ENCODE peak calls at places on chromosomes 5 and 9, in five cellular contexts. V, U, K, F and I are unnamed samples.

GRCh38 chr9:75087279-75087823 is 604 bp downstream of the NMRK1 start:
- DNase-seq in V (no peak), K (peak; percentile 40), F (no peak), U (peak; percentile 10), I (peak; percentile 54)

GRCh38 chr5:135204151-135204600 is 170.1 kb upstream of the PITX1 start:
- DNase-seq in F (no peak), U (peak; percentile 10), V (no peak), K (no peak), I (no peak)

GRCh38 chr9:93965830-93966577 is 10.8 kb upstream of the BARX1 start:
- DNase-seq in V (no peak), K (no peak), U (no peak), F (no peak), I (peak; percentile 56)

GRCh38 chr9:132586830-132587483 is 4.6 kb downstream of the BARHL1 start:
- DNase-seq in F (no peak), U (no peak), V (no peak), K (no peak), I (no peak)

GRCh38 chr5:180215738-180216630 is 7.0 kb upstream of the RASGEF1C start:
- DNase-seq in F (no peak), V (no peak), U (no peak), K (no peak), I (no peak)

GRCh38 chr5:119220576-119221197 is 135.1 kb upstream of the TNFAIP8 start:
- DNase-seq in V (peak; percentile 4), F (no peak), U (no peak), K (no peak), I (no peak)

GRCh38 chr5:109705596-109705995 is 15.9 kb downstream of the MAN2A1 start:
- DNase-seq in V (no peak), K (no peak), F (no peak), U (no peak), I (no peak)

GRCh38 chr5:106675674-106676073 is 995.1 kb downstream of the EFNA5 start:
- DNase-seq in V (no peak), U (no peak), K (no peak), F (no peak), I (no peak)

GRCh38 chr9:127540664-127541041 is 71.4 kb upstream of the STXBP1 start:
- DNase-seq in F (no peak), V (no peak), U (no peak), K (no peak), I (peak; percentile 82)

GRCh38 chr5:178298283-178298807 is 65.7 kb upstream of the PHYKPL start:
- DNase-seq in U (no peak), V (no peak), F (no peak), K (no peak), I (peak; percentile 15)

GRCh38 chr5:140875085-140876065 is at the start of gene PCDHA12:
- DNase-seq in V (no peak), F (no peak), U (no peak), K (no peak), I (no peak)

GRCh38 chr9:136429683-136430590 is 9.7 kb downstream of the INPP5E start:
- DNase-seq in U (no peak), F (no peak), V (no peak), K (no peak), I (no peak)

GRCh38 chr5:1176473-1177391 is 24.7 kb upstream of the SLC6A19 start:
- DNase-seq in F (peak; percentile 46), K (no peak), U (no peak), V (no peak), I (peak; percentile 79)

GRCh38 chr9:112844771-112845542 is 45.7 kb downstream of the SLC46A2 start:
- DNase-seq in U (peak; percentile 56), K (peak; percentile 49), V (peak; percentile 56), F (peak; percentile 75), I (peak; percentile 93)

GRCh38 chr5:108345541-108346171 is 36.2 kb downstream of the FBXL17 start:
- DNase-seq in F (no peak), K (no peak), U (peak; percentile 11), V (no peak), I (no peak)

GRCh38 chr9:97484134-97484533 is 17.3 kb upstream of the TMOD1 start:
- DNase-seq in F (no peak), V (no peak), U (no peak), K (no peak), I (no peak)

GRCh38 chr9:136944094-136944518 is 432 bp downstream of the FBXW5 start:
- DNase-seq in U (no peak), V (no peak), K (no peak), F (no peak), I (no peak)

GRCh38 chr5:94376672-94377345 is 241.6 kb downstream of the KIAA0825 start:
- DNase-seq in K (no peak), V (no peak), F (no peak), U (peak; percentile 41), I (no peak)

GRCh38 chr9:21030389-21031035 is 928 bp downstream of the HACD4 start:
- DNase-seq in U (no peak), F (no peak), V (peak; percentile 28), K (no peak), I (no peak)

GRCh38 chr9:13125261-13125660 is 154.2 kb downstream of the MPDZ start:
- DNase-seq in V (no peak), K (no peak), F (no peak), U (no peak), I (no peak)

GRCh38 chr5:169944922-169945675 is 35.2 kb downstream of the INSYN2B start:
- DNase-seq in U (no peak), V (no peak), F (no peak), K (no peak), I (no peak)

GRCh38 chr5:145943674-145944121 is 7.3 kb downstream of the SH3RF2 start:
- DNase-seq in K (no peak), V (no peak), F (no peak), U (no peak), I (no peak)

GRCh38 chr9:242461-243080 is 27.9 kb downstream of the DOCK8 start:
- DNase-seq in U (no peak), F (no peak), V (no peak), K (no peak), I (no peak)

GRCh38 chr9:84136119-84136868 is 155.7 kb downstream of the RMI1 start:
- DNase-seq in V (no peak), K (no peak), U (peak; percentile 55), F (peak; percentile 34), I (no peak)

GRCh38 chr9:71936066-71936465 is 24.6 kb downstream of the C9orf85 start:
- DNase-seq in K (no peak), F (no peak), U (no peak), V (no peak), I (no peak)

GRCh38 chr9:108382267-108382666 is 473.5 kb downstream of the ACTL7B start:
- DNase-seq in U (peak; percentile 19), F (no peak), V (no peak), K (no peak), I (no peak)

GRCh38 chr5:175718401-175719108 is 60.7 kb downstream of the HRH2 start:
- DNase-seq in F (no peak), V (no peak), K (peak; percentile 34), U (no peak), I (peak; percentile 90)

GRCh38 chr5:140145818-140146522 is 20.2 kb downstream of the IGIP start:
- DNase-seq in F (peak; percentile 70), K (peak; percentile 29), V (peak; percentile 46), U (no peak), I (peak; percentile 65)

GRCh38 chr5:159163027-159163699 is 46.2 kb downstream of the RNF145 start:
- DNase-seq in V (no peak), F (no peak), U (no peak), K (no peak), I (no peak)

GRCh38 chr9:117860849-117861248 is 156.6 kb downstream of the TLR4 start:
- DNase-seq in V (no peak), K (no peak), F (no peak), U (no peak), I (no peak)